ENCODE peak calls at places on chromosomes 6 and 20, in five cellular contexts. E, N, D, X and W are unnamed samples.

GRCh38 chr20:43941476-43942212 is 27.0 kb downstream of the TOX2 start:
- DNase-seq in E (no peak), N (no peak), D (no peak), X (no peak), W (no peak)

GRCh38 chr6:138498575-138499302 is 555 bp downstream of the NHSL1 start:
- DNase-seq in E (no peak), N (no peak), D (no peak), X (no peak), W (no peak)

GRCh38 chr6:137724018-137724403 is 143.0 kb upstream of the TNFAIP3 start:
- DNase-seq in E (no peak), N (no peak), D (no peak), X (no peak), W (no peak)

GRCh38 chr6:40986364-40986763 is 52.7 kb downstream of the UNC5CL start:
- DNase-seq in E (no peak), N (no peak), D (no peak), X (no peak), W (no peak)

GRCh38 chr6:10692965-10693538 is 1.4 kb downstream of the C6orf52 start:
- DNase-seq in E (no peak), N (no peak), D (no peak), X (no peak), W (no peak)

GRCh38 chr6:157657754-157658153 is 165.3 kb upstream of the SNX9 start:
- DNase-seq in E (no peak), N (no peak), D (no peak), X (no peak), W (no peak)

GRCh38 chr20:60037120-60037499 is 78.9 kb downstream of the CDH26 start:
- DNase-seq in E (no peak), N (no peak), D (no peak), X (no peak), W (no peak)

GRCh38 chr20:1473821-1474220 is 7.2 kb upstream of the NSFL1C start:
- DNase-seq in E (no peak), N (no peak), D (no peak), X (no peak), W (no peak)

GRCh38 chr6:6738108-6738507 is 149.6 kb downstream of the LY86 start:
- DNase-seq in E (no peak), N (no peak), D (no peak), X (no peak), W (no peak)

GRCh38 chr6:44976677-44977405 is 351.3 kb upstream of the RUNX2 start:
- DNase-seq in E (no peak), N (no peak), D (peak; percentile 37), X (no peak), W (no peak)

GRCh38 chr6:169810066-169810989 is 58.9 kb downstream of the ERMARD start:
- DNase-seq in E (no peak), N (no peak), D (no peak), X (peak; percentile 28), W (no peak)

GRCh38 chr20:25992146-25992545 is 295.5 kb upstream of the ZNF337 start:
- DNase-seq in E (no peak), N (no peak), D (no peak), X (no peak), W (no peak)

GRCh38 chr6:2819891-2820814 is 21.5 kb downstream of the SERPINB1 start:
- DNase-seq in E (no peak), N (no peak), D (no peak), X (no peak), W (no peak)

GRCh38 chr6:162706236-162706635 is 21.3 kb downstream of the PRKN start:
- DNase-seq in E (peak; percentile 69), N (peak; percentile 69), D (no peak), X (no peak), W (no peak)

GRCh38 chr6:111602481-111603404 is 2.9 kb downstream of the TRAF3IP2 start:
- DNase-seq in E (peak; percentile 48), N (peak; percentile 89), D (no peak), X (no peak), W (peak; percentile 84)

GRCh38 chr20:53937330-53937729 is 133.1 kb downstream of the BCAS1 start:
- DNase-seq in E (no peak), N (no peak), D (no peak), X (no peak), W (peak; percentile 11)

GRCh38 chr20:1841554-1842140 is 53.6 kb upstream of the SIRPA start:
- DNase-seq in E (no peak), N (no peak), D (no peak), X (no peak), W (no peak)

GRCh38 chr6:118400098-118400497 is 148.0 kb upstream of the PLN start:
- DNase-seq in E (no peak), N (no peak), D (no peak), X (no peak), W (no peak)

GRCh38 chr6:45191414-45191813 is 136.7 kb upstream of the RUNX2 start:
- DNase-seq in E (no peak), N (no peak), D (no peak), X (no peak), W (no peak)

GRCh38 chr6:84768442-84769174 is 4.2 kb upstream of the TBX18 start:
- DNase-seq in E (no peak), N (peak; percentile 69), D (no peak), X (no peak), W (no peak)

GRCh38 chr20:45924391-45925261 is 9.9 kb upstream of the PCIF1 start:
- DNase-seq in E (peak; percentile 73), N (no peak), D (no peak), X (no peak), W (no peak)

GRCh38 chr6:164396071-164397047 is 913.0 kb downstream of the C6orf118 start:
- DNase-seq in E (no peak), N (no peak), D (no peak), X (no peak), W (no peak)

GRCh38 chr6:912871-913663 is 220.1 kb upstream of the EXOC2 start:
- DNase-seq in E (no peak), N (no peak), D (no peak), X (no peak), W (no peak)
- TF ChIP-seq CTCF in E (no peak), N (no peak), D (no peak), X (peak; percentile 6), W (no peak)

GRCh38 chr6:25637946-25638345 is 14.1 kb upstream of the SCGN start:
- DNase-seq in E (no peak), N (no peak), D (no peak), X (no peak), W (no peak)
- TF ChIP-seq CTCF in E (no peak), N (no peak), D (no peak), X (no peak), W (no peak)

GRCh38 chr6:42230320-42231034 is 12.8 kb upstream of the MRPS10 start:
- DNase-seq in E (no peak), N (no peak), D (peak; percentile 20), X (no peak), W (no peak)
- TF ChIP-seq CTCF in E (no peak), N (no peak), D (peak; percentile 40), X (no peak), W (no peak)

GRCh38 chr20:62899633-62900051 is 26.7 kb downstream of the DIDO1 start:
- DNase-seq in E (no peak), N (no peak), D (no peak), X (no peak), W (no peak)

GRCh38 chr20:62901891-62902290 is 24.4 kb downstream of the DIDO1 start:
- DNase-seq in E (no peak), N (no peak), D (no peak), X (no peak), W (no peak)

GRCh38 chr20:62900052-62900691 is 26.1 kb downstream of the DIDO1 start:
- DNase-seq in E (peak; percentile 82), N (peak; percentile 84), D (peak; percentile 85), X (peak; percentile 75), W (peak; percentile 79)

GRCh38 chr20:62898970-62899632 is 27.2 kb downstream of the DIDO1 start:
- DNase-seq in E (no peak), N (peak; percentile 58), D (peak; percentile 26), X (no peak), W (no peak)

GRCh38 chr20:62900692-62901584 is 25.4 kb downstream of the DIDO1 start:
- DNase-seq in E (no peak), N (no peak), D (peak; percentile 31), X (no peak), W (no peak)
- TF ChIP-seq CTCF in E (no peak), N (no peak), D (no peak), X (no peak), W (no peak)